ENCODE peak calls at places on chromosomes 5 and 9, in ten cellular contexts. O is adrenal gland; D is body of pancreas; C is CD8-positive, alpha-beta memory T cell; P is Panc1; W is CD8-positive, alpha-beta T cell; G is gastrocnemius medialis; K is cardiac muscle cell; A is GM23248; Y is effector memory CD4-positive, alpha-beta T cell. L is an unnamed sample.
A peak's percentile ranks its signal among the peaks of the same experiment; 100 is the strongest.

GRCh38 chr9:87725900-87726709 is at the start of gene CTSL:
- DNase-seq in O (peak; percentile 97), D (peak; percentile 91), C (no peak), P (no peak), W (peak; percentile 49), G (peak; percentile 94), K (peak; percentile 93), A (peak; percentile 95), Y (no peak), L (peak; percentile 51)

GRCh38 chr5:773517-774264 is 10.8 kb downstream of the ZDHHC11B start:
- DNase-seq in O (no peak), D (peak; percentile 73), C (no peak), P (no peak), W (peak; percentile 10), G (no peak), K (no peak), A (no peak), Y (no peak), L (no peak)

GRCh38 chr9:116480700-116481099 is 206.4 kb upstream of the TRIM32 start:
- DNase-seq in O (no peak), D (no peak), C (no peak), P (no peak), W (no peak), G (no peak), K (no peak), A (no peak), Y (no peak), L (no peak)

GRCh38 chr9:104927216-104927911 is 591 bp downstream of the ABCA1 start:
- DNase-seq in O (peak; percentile 74), D (peak; percentile 54), C (no peak), P (no peak), W (no peak), G (peak; percentile 66), K (peak; percentile 60), A (peak; percentile 63), Y (no peak), L (no peak)

GRCh38 chr5:77568082-77568481 is 70.4 kb downstream of the OTP start:
- DNase-seq in O (no peak), D (no peak), C (no peak), P (no peak), W (no peak), G (no peak), K (no peak), A (no peak), Y (no peak), L (no peak)

GRCh38 chr9:17520264-17521058 is 58.4 kb upstream of the SH3GL2 start:
- DNase-seq in O (no peak), D (no peak), C (no peak), P (no peak), W (no peak), G (no peak), K (no peak), A (no peak), Y (no peak), L (no peak)

GRCh38 chr5:172303090-172303995 is 19.8 kb upstream of the UBTD2 start:
- DNase-seq in O (peak; percentile 87), D (no peak), C (no peak), P (no peak), W (no peak), G (no peak), K (no peak), A (peak; percentile 61), Y (no peak), L (no peak)

GRCh38 chr9:121824651-121825480 is 173.4 kb downstream of the DAB2IP start:
- DNase-seq in O (peak; percentile 68), D (no peak), C (no peak), P (no peak), W (no peak), G (no peak), K (peak; percentile 13), A (peak; percentile 14), Y (no peak), L (no peak)

GRCh38 chr9:126706698-126707053 is 92.9 kb downstream of the LMX1B start:
- DNase-seq in O (no peak), D (no peak), C (no peak), P (no peak), W (no peak), G (no peak), K (no peak), A (no peak), Y (no peak), L (no peak)

GRCh38 chr9:130288393-130288792 is 22.8 kb downstream of the HMCN2 start:
- DNase-seq in O (no peak), D (no peak), C (no peak), P (no peak), W (no peak), G (peak; percentile 53), K (no peak), A (no peak), Y (no peak), L (no peak)

GRCh38 chr9:96565684-96566360 is 53.8 kb downstream of the CDC14B start:
- DNase-seq in O (peak; percentile 5), D (peak; percentile 6), C (peak; percentile 16), P (no peak), W (no peak), G (no peak), K (peak; percentile 40), A (peak; percentile 84), Y (no peak), L (no peak)

GRCh38 chr9:96566401-96567202 is 53.0 kb downstream of the CDC14B start:
- DNase-seq in O (peak; percentile 81), D (peak; percentile 86), C (peak; percentile 81), P (no peak), W (peak; percentile 80), G (peak; percentile 60), K (peak; percentile 40), A (peak; percentile 83), Y (peak; percentile 72), L (peak; percentile 82)

GRCh38 chr9:96564217-96564616 is 55.4 kb downstream of the CDC14B start:
- DNase-seq in O (no peak), D (no peak), C (no peak), P (no peak), W (no peak), G (no peak), K (no peak), A (no peak), Y (no peak), L (no peak)

DNA sequence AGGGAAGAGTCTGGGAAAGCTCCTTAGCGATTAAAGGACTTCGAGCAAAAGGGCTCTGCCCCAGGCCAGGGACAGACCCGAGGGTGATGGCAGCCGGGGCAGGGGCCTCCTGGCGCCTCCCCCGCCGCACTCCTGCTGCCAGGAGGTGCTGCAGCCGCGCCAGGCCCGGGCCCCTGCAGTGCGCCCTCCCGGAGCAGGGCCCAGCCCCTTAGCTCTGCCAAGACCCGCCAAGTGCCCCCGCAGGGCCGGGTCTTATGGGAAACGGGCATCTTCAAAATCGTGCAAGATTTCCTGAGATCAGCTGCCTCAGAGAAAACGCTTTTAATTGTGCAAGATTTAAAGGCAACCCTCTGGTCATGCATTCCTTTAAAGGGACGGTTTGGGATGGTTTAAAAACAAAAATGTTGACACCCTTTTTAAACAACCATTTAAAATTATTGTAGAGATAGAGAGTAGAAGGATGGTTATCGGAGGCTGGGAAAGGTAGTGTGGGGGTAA is 52.4 kb downstream of the CDC14B start:
- DNase-seq in O (no peak), D (no peak), C (no peak), P (no peak), W (peak; percentile 34), G (no peak), K (peak; percentile 29), A (peak; percentile 70), Y (no peak), L (no peak)
- H3K27ac ChIP-seq in O (peak overlapping the region; percentile 90), D (peak overlapping the region; percentile 98), C (peak overlapping the region; percentile 84), P (peak overlapping the region; percentile 74), W (peak overlapping the region; percentile 87), G (peak overlapping the region; percentile 69), K (peak overlapping the region; percentile 73), A (peak overlapping the region; percentile 84), Y (peak overlapping the region; percentile 78), L (peak overlapping the region; percentile 80)

DNA sequence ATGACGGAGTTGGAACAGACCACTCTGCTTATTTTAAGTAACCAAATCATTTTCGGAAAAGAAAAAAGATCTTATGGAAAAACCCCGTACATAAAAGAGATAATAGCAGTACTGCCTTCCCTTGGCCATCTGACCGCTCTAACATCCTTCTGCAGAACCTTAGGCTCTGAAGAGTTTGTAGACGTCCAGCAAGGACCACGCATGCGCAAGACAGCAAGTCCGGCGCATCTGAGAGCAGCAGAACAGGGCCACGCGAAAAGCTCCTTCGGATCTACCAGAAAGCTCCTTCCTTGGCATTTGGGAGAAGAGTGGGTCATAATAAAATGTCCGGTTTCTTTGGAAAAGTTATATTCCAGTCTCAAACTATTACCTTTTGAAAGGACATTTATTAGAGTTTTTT is 26.8 kb downstream of the PAX5 start:
- DNase-seq in O (no peak), D (no peak), C (no peak), P (no peak), W (no peak), G (no peak), K (no peak), A (no peak), Y (no peak), L (no peak)
- H3K4me1 ChIP-seq in O (no peaks in the 10 kb centered on the region), D (peaks cover 5% of the 10 kb centered on the region), C (no peaks in the 10 kb centered on the region), P (no peaks in the 10 kb centered on the region), W (no peaks in the 10 kb centered on the region), G (no peaks in the 10 kb centered on the region), K (no peaks in the 10 kb centered on the region), A (no peaks in the 10 kb centered on the region), Y (peaks cover 5% of the 10 kb centered on the region), L (no peaks in the 10 kb centered on the region)

DNA sequence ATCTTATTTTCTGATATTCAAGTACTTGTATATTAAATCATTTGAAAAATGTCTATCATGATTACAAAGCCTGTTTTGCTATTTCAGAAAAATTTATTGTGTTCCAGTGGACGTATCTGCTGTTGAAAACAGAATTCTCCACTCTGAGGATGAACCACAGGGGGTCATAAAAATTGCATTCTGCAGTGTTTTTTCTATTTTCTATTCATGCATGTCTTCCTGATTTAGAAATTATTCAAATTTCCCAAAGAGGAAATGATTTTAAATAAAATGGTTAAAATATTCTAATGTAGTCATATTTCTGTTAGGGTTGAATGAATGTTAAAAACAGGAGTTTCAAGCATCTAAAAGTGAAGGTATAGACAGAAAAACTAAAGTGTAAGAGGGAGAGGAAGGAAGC is 111.5 kb upstream of the ANKRD55 start:
- DNase-seq in O (no peak), D (no peak), C (no peak), P (no peak), W (no peak), G (no peak), K (no peak), A (no peak), Y (no peak), L (no peak)
- H3K27ac ChIP-seq in O (no peak overlapping the region), D (no peak overlapping the region), C (no peak overlapping the region), P (no peak overlapping the region), W (no peak overlapping the region), G (no peak overlapping the region), K (no peak overlapping the region), A (no peak overlapping the region), Y (no peak overlapping the region), L (no peak overlapping the region)

DNA sequence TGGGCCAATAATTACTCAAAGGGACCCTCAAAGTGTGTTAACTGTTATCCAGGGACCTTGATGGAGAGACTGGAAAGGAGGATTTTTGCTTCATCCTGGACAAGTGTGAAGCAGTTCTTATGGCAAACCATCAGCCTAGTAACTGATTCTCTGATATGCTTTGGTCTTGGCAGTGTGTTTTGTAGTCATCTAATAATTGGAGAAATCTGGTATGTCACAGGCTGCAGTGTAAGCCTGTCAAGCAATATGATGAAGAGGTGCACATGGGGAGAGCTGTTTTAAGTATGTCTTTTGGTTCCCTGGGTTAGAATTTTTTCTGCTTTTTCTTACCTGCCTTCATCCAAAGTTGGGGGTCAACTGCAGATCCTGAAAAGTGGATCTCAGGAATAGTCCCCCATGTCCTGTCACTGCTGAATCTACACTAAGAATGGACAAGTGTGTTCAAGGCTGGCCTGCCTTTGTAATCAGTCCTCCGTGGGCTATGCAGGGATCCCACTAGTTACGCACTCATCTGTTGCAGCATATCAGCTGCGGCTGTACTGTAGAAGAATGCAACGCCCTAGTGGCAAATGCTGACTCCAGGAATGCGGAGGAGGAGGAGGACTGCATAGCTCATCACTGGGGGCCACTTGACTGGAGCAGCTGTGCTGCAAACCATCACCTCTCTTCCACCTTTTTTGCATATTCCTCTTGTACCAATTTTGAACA is 1.9 kb downstream of the SPTAN1 start:
- DNase-seq in O (peak; percentile 72), D (peak; percentile 70), C (peak; percentile 25), P (no peak), W (no peak), G (peak; percentile 34), K (peak; percentile 96), A (peak; percentile 97), Y (no peak), L (no peak)
- H3K4me1 ChIP-seq in O (peaks cover 30% of the 10 kb centered on the region), D (peaks cover 56% of the 10 kb centered on the region), C (peaks cover 81% of the 10 kb centered on the region), P (peaks cover 49% of the 10 kb centered on the region), W (peaks cover 72% of the 10 kb centered on the region), G (peaks cover 63% of the 10 kb centered on the region), K (peaks cover 58% of the 10 kb centered on the region), A (peaks cover 74% of the 10 kb centered on the region), Y (peaks cover 70% of the 10 kb centered on the region), L (peaks cover 87% of the 10 kb centered on the region)

L was measured in CD4-positive, alpha-beta memory T cell.